ENCODE peak calls at places on chromosomes 2 and 18, in five cellular contexts. U, D, V, C and A are unnamed samples. For H3K36me3, the result is how much of the 10 kb centered on the place peaks cover.

GRCh38 chr2:103789716-103790085 is 1027.9 kb downstream of the TMEM182 start:
- DNase-seq in U (no peak), D (no peak), V (no peak), C (no peak), A (no peak)

GRCh38 chr18:3044931-3045698 is 32.2 kb upstream of the LPIN2 start:
- DNase-seq in U (peak), D (peak), V (no peak), C (no peak), A (peak)

GRCh38 chr2:219249203-219249980 is 3.7 kb upstream of the TUBA4B start:
- DNase-seq in U (peak), D (peak), V (peak), C (no peak), A (peak)

GRCh38 chr2:11872247-11872947 is 126.0 kb downstream of the LPIN1 start:
- DNase-seq in U (no peak), D (no peak), V (no peak), C (no peak), A (no peak)

GRCh38 chr2:44189104-44189503 is 20.4 kb downstream of the PPM1B start:
- DNase-seq in U (no peak), D (no peak), V (no peak), C (no peak), A (no peak)

GRCh38 chr2:172972005-172972619 is 103.5 kb upstream of the MAP3K20 start:
- DNase-seq in U (peak), D (peak), V (no peak), C (peak), A (no peak)

GRCh38 chr2:207600211-207600610 is 25.0 kb downstream of the METTL21A start:
- DNase-seq in U (no peak), D (no peak), V (no peak), C (no peak), A (no peak)

GRCh38 chr2:22281033-22281432 is 1103.9 kb upstream of the KLHL29 start:
- DNase-seq in U (no peak), D (no peak), V (no peak), C (no peak), A (no peak)

GRCh38 chr2:142082363-142082762 is 48.5 kb downstream of the LRP1B start:
- DNase-seq in U (no peak), D (no peak), V (no peak), C (peak), A (no peak)

GRCh38 chr2:154370873-154371272 is 327.6 kb upstream of the KCNJ3 start:
- DNase-seq in U (no peak), D (no peak), V (no peak), C (peak), A (no peak)

GRCh38 chr2:223576873-223577272 is 25.3 kb downstream of the SCG2 start:
- DNase-seq in U (no peak), D (no peak), V (no peak), C (no peak), A (no peak)

GRCh38 chr2:181780159-181781081 is 100.1 kb upstream of the NEUROD1 start:
- DNase-seq in U (no peak), D (no peak), V (no peak), C (no peak), A (no peak)

GRCh38 chr2:114049280-114049679 is 159.4 kb downstream of the ACTR3 start:
- DNase-seq in U (no peak), D (no peak), V (no peak), C (no peak), A (no peak)

GRCh38 chr2:75098856-75099255 is 100.5 kb downstream of the TACR1 start:
- DNase-seq in U (no peak), D (no peak), V (no peak), C (peak), A (no peak)

GRCh38 chr2:191566347-191566746 is 111.6 kb upstream of the NABP1 start:
- DNase-seq in U (peak), D (peak), V (no peak), C (peak), A (peak)

GRCh38 chr2:234334146-234334545 is 162.7 kb downstream of the ARL4C start:
- DNase-seq in U (no peak), D (no peak), V (no peak), C (peak), A (no peak)

GRCh38 chr2:111633643-111634042 is 250.3 kb downstream of the ANAPC1 start:
- DNase-seq in U (no peak), D (no peak), V (no peak), C (no peak), A (no peak)

GRCh38 chr2:53630001-53630606 is 137.5 kb upstream of the CHAC2 start:
- DNase-seq in U (no peak), D (no peak), V (no peak), C (no peak), A (no peak)

GRCh38 chr2:1571477-1572417 is 158.5 kb downstream of the TPO start:
- DNase-seq in U (peak), D (no peak), V (no peak), C (no peak), A (no peak)

GRCh38 chr2:168853471-168853870 is 36.8 kb downstream of the SPC25 start:
- DNase-seq in U (no peak), D (no peak), V (no peak), C (no peak), A (no peak)

GRCh38 chr18:32040936-32041335 is 22.3 kb downstream of the RNF125 start:
- DNase-seq in U (no peak), D (no peak), V (no peak), C (no peak), A (no peak)

GRCh38 chr2:147865560-147865959 is 20.7 kb downstream of the ACVR2A start:
- DNase-seq in U (no peak), D (no peak), V (no peak), C (no peak), A (no peak)

GRCh38 chr2:2662847-2663356 is 331.8 kb upstream of the MYT1L start:
- DNase-seq in U (no peak), D (no peak), V (no peak), C (no peak), A (no peak)

GRCh38 chr2:37634914-37635358 is 36.5 kb downstream of the CDC42EP3 start:
- DNase-seq in U (no peak), D (no peak), V (no peak), C (no peak), A (no peak)

GRCh38 chr18:44729631-44730101 is 49.0 kb downstream of the SETBP1 start:
- DNase-seq in U (no peak), D (no peak), V (no peak), C (no peak), A (no peak)

GRCh38 chr2:236988216-236988615 is 97.5 kb upstream of the COPS8 start:
- DNase-seq in U (no peak), D (no peak), V (no peak), C (no peak), A (no peak)

GRCh38 chr2:236986524-236987330 is 99.0 kb upstream of the COPS8 start:
- DNase-seq in U (no peak), D (no peak), V (no peak), C (no peak), A (no peak)

GRCh38 chr2:236988690-236989639 is 96.7 kb upstream of the COPS8 start:
- DNase-seq in U (peak), D (no peak), V (peak), C (peak), A (peak)

GRCh38 chr2:236984046-236984445 is 101.6 kb upstream of the COPS8 start:
- DNase-seq in U (no peak), D (no peak), V (no peak), C (no peak), A (no peak)

GRCh38 chr2:236985940-236986339 is 99.7 kb upstream of the COPS8 start:
- DNase-seq in U (no peak), D (no peak), V (no peak), C (no peak), A (no peak)
- H3K36me3 ChIP-seq in U (under half), D (under half), V (under half), C (under half), A (under half)

GRCh38 chr18:75727479-75727878 is 300.0 kb upstream of the SMIM21 start:
- DNase-seq in U (no peak), D (peak), V (no peak), C (peak), A (peak)
- TF ChIP-seq CTCF in U (peak), D (no peak), V (peak), C (peak), A (peak)

GRCh38 chr2:9319338-9319715 is 104.0 kb downstream of the ITGB1BP1 start:
- DNase-seq in U (no peak), D (no peak), V (no peak), C (no peak), A (no peak)

GRCh38 chr2:9315280-9315847 is 108.0 kb downstream of the ITGB1BP1 start:
- DNase-seq in U (no peak), D (no peak), V (no peak), C (no peak), A (no peak)

GRCh38 chr2:9317559-9317958 is 105.8 kb downstream of the ITGB1BP1 start:
- DNase-seq in U (no peak), D (no peak), V (no peak), C (no peak), A (no peak)

GRCh38 chr2:9313443-9313842 is 106.8 kb downstream of the ASAP2 start:
- DNase-seq in U (no peak), D (no peak), V (no peak), C (no peak), A (no peak)

DNA sequence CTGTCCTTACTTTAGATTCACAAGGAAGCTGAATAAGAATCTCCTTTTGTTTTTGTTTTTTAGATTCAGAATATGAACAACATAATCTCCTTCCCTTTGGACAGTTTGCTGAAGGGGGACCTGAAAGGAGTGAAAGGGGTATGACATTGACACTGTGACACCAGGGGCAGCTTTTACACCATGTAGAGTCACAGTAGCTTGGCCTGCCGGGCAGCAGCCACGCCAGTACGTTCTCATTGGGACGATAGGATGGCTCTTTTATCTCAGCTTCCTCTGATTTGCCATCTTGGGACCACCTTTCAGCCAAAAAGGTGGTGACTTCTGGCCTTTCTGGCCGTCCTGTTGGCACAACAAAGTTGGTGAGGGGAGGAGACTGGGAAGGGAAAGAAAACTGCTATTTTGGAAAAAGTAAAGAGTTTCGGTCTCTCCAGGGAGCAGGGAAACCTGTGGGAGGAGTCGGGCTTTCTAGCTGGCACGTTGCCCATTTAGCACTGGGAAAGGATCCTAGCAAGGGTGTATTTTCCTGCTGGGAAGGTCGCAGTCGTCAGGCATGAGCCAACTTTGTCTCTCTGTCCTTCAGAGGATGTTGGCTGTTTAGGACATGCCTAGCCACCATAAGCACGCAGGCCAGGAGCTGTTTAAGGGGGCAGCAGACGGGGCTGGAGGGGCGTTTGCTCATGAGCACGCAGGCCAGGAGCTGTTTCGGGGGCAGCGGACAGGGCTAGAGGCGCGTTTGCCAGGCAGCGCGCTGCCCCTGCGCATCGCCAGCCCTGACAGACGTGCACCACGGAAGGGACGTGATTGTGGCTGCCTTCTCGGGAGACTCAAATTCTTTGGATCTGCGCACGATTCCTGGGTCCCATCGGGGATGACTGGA is 104.6 kb downstream of the ITGB1BP1 start:
- DNase-seq in U (no peak), D (no peak), V (no peak), C (no peak), A (peak)
- H3K4me3 ChIP-seq in U (no peak), D (no peak), V (no peak), C (no peak), A (peak)

GRCh38 chr2:232028071-232028470 is 66.6 kb downstream of the DIS3L2 start:
- DNase-seq in U (no peak), D (no peak), V (no peak), C (no peak), A (no peak)
- H3K36me3 ChIP-seq in U (under half), D (under half), V (under half), C (under half), A (under half)

GRCh38 chr2:236177967-236178909 is 10.1 kb upstream of the GBX2 start:
- DNase-seq in U (no peak), D (peak), V (no peak), C (peak), A (peak)

GRCh38 chr2:236176951-236177350 is 8.8 kb upstream of the GBX2 start:
- DNase-seq in U (no peak), D (no peak), V (no peak), C (no peak), A (no peak)

GRCh38 chr2:236177604-236177966 is 9.4 kb upstream of the GBX2 start:
- DNase-seq in U (no peak), D (no peak), V (no peak), C (peak), A (peak)

GRCh38 chr2:236174608-236175001 is 6.4 kb upstream of the GBX2 start:
- DNase-seq in U (no peak), D (no peak), V (no peak), C (peak), A (no peak)

GRCh38 chr2:236176417-236176816 is 8.2 kb upstream of the GBX2 start:
- DNase-seq in U (no peak), D (no peak), V (no peak), C (peak), A (no peak)
- TF ChIP-seq CTCF in U (peak), D (no peak), V (peak), C (peak), A (peak)

GRCh38 chr18:75916641-75916982 is 489.1 kb upstream of the SMIM21 start:
- DNase-seq in U (no peak), D (no peak), V (no peak), C (no peak), A (no peak)

DNA sequence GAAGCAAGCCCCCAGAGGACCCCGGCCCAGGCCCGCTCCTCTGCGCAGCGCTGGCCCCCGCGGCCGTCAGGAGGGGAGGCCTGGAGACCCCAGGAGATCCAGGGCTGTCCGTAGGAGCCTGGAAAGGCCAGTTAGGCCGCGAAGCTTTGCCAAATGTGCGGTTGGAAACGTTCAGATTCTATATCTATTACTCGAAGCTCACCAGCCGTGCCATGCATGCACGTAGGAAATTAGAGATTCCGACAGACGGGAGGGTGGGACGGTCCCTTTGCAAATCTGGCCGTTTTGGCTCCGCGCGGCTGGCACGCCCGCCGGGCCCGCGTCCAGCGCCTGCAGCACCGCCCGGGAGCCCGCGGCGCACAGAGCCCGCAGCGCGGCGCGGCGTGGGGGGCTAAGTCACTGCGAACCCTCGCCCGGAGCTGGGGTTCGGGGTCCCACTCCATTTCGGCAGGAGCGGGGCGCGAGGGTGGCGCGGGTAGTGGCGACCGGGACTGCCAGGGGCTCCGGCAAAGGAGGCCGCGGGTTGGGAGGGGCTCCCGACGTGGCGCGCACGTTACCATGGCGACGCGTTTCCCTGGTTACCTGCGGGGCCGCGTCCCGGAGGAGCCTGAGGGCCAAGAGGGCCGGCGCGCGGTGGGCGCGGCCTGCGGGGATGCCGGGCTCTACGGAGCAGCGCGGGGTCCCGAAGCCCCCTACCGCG is 488.6 kb upstream of the SMIM21 start:
- DNase-seq in U (no peak), D (peak), V (peak), C (peak), A (no peak)
- H3K4me3 ChIP-seq in U (peak), D (no peak), V (peak), C (peak), A (peak)

GRCh38 chr2:60778352-60778751 is 22.3 kb downstream of the PAPOLG start:
- DNase-seq in U (no peak), D (no peak), V (no peak), C (no peak), A (no peak)
- H3K36me3 ChIP-seq in U (half or more), D (under half), V (under half), C (under half), A (half or more)